ENCODE peak calls at places on chromosomes 2 and 18, in seven cellular contexts. R is endothelial cell of umbilical vein, J is uterus, O is GM12892, K is Peyer's patch, H is tibial nerve, P is ovary. X is an unnamed sample.

GRCh38 chr2:133248264-133248663 is 320.0 kb downstream of the NCKAP5 start:
- DNase-seq in O (no peak), P (no peak), R (no peak), J (no peak), H (no peak), K (no peak), X (no peak)

GRCh38 chr2:146623771-146624170 is 1221.1 kb upstream of the ACVR2A start:
- DNase-seq in P (no peak), J (no peak), H (no peak), O (no peak), R (no peak), K (no peak), X (no peak)

GRCh38 chr2:237262838-237263771 is 150.9 kb downstream of the COL6A3 start:
- DNase-seq in J (no peak), R (no peak), K (no peak), P (no peak), H (no peak), O (no peak), X (peak)

GRCh38 chr2:154125900-154126299 is 254.2 kb downstream of the GALNT13 start:
- DNase-seq in K (no peak), P (no peak), H (no peak), J (no peak), O (no peak), R (no peak), X (no peak)

GRCh38 chr2:66576381-66577330 is 141.7 kb downstream of the MEIS1 start:
- DNase-seq in O (no peak), P (peak), H (no peak), R (peak), K (no peak), J (peak), X (no peak)

GRCh38 chr18:79644006-79644665 is 35.5 kb upstream of the CTDP1 start:
- DNase-seq in P (peak), O (peak), H (peak), J (peak), K (peak), R (peak), X (peak)

GRCh38 chr2:72602095-72602494 is 223.7 kb downstream of the EXOC6B start:
- DNase-seq in O (no peak), J (no peak), P (no peak), K (no peak), H (no peak), R (no peak), X (no peak)

GRCh38 chr2:73134471-73134870 is 21.7 kb upstream of the RAB11FIP5 start:
- DNase-seq in P (no peak), O (no peak), K (no peak), H (no peak), J (no peak), R (no peak), X (no peak)

GRCh38 chr2:226743911-226744310 is 55.7 kb downstream of the IRS1 start:
- DNase-seq in O (no peak), J (no peak), K (no peak), P (no peak), H (no peak), R (no peak), X (no peak)

GRCh38 chr2:222448806-222449205 is 24.5 kb downstream of the SGPP2 start:
- DNase-seq in H (no peak), K (no peak), J (peak), R (no peak), O (no peak), P (peak), X (no peak)

GRCh38 chr2:27496357-27497287 is at the start of gene GCKR:
- DNase-seq in P (no peak), J (no peak), O (no peak), R (peak), K (peak), H (no peak), X (peak)

GRCh38 chr18:26746284-26747130 is 119.0 kb downstream of the AQP4 start:
- DNase-seq in O (no peak), P (no peak), H (no peak), R (no peak), K (no peak), J (no peak), X (no peak)

GRCh38 chr18:49876536-49876935 is 63.2 kb upstream of the ACAA2 start:
- DNase-seq in K (no peak), R (no peak), J (no peak), P (no peak), O (no peak), H (no peak), X (no peak)

GRCh38 chr2:99682280-99683060 is 192.7 kb upstream of the REV1 start:
- DNase-seq in K (no peak), O (no peak), H (no peak), R (no peak), P (no peak), J (no peak), X (no peak)

GRCh38 chr2:144382848-144383247 is 137.1 kb downstream of the ZEB2 start:
- DNase-seq in H (no peak), K (no peak), J (no peak), P (no peak), R (no peak), O (peak), X (no peak)

GRCh38 chr2:32422133-32422532 is 65.3 kb downstream of the BIRC6 start:
- DNase-seq in J (no peak), H (no peak), R (no peak), O (no peak), P (no peak), K (no peak), X (no peak)

GRCh38 chr2:211373203-211373602 is 816.8 kb downstream of the CPS1 start:
- DNase-seq in R (no peak), P (no peak), H (no peak), O (no peak), K (no peak), J (no peak), X (no peak)

GRCh38 chr2:114489143-114489542 is 46.7 kb downstream of the DPP10 start:
- DNase-seq in R (no peak), K (no peak), J (peak), P (no peak), O (no peak), H (no peak), X (no peak)

GRCh38 chr2:219309278-219309677 is at the start of gene PTPRN:
- DNase-seq in H (no peak), K (no peak), R (no peak), J (no peak), O (no peak), P (no peak), X (no peak)

GRCh38 chr18:13216732-13217465 is 1.7 kb upstream of the LDLRAD4 start:
- DNase-seq in K (peak), O (no peak), H (no peak), R (peak), J (peak), P (peak), X (peak)

GRCh38 chr2:211930331-211930730 is 608.3 kb downstream of the ERBB4 start:
- DNase-seq in J (no peak), K (no peak), R (no peak), H (no peak), P (no peak), O (peak), X (no peak)

GRCh38 chr2:10447300-10448207 is 573 bp downstream of the ODC1 start:
- DNase-seq in P (peak), K (peak), R (peak), H (peak), J (no peak), O (no peak), X (peak)

GRCh38 chr2:10448646-10449480 is 736 bp upstream of the ODC1 start:
- DNase-seq in K (peak), P (peak), H (peak), J (peak), O (peak), R (peak), X (peak)

GRCh38 chr2:10446631-10447030 is 1.5 kb downstream of the ODC1 start:
- DNase-seq in O (no peak), R (no peak), P (no peak), J (no peak), K (no peak), H (no peak), X (no peak)

GRCh38 chr2:10449481-10449831 is 1.3 kb upstream of the ODC1 start:
- DNase-seq in P (no peak), H (no peak), K (no peak), R (no peak), O (no peak), J (no peak), X (no peak)

DNA sequence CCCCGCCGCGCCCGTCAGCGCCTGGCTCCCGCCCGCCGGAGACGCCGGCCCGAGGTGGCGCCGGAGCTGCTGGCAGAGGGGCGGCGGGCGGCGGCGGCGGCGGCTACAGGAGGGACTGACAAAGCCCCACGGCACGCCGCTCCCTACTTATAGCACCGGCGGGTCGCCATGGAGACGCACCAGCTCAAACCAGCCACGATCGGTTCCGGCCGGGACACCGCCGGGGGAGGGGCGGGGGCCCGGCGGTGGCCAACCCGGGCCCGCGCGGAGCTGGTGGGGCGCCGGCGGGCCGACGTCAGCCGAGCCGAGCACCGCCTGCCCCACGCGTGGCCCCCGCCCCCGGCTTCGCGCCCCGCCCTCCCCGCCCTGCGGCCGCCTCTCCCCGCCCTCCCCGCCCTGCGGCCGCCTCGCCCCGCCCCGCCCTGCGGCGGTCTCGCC is at the start of gene ODC1:
- DNase-seq in R (peak), H (peak), J (peak), K (peak), P (peak), O (no peak), X (peak)
- TF ChIP-seq POLR2A in R (peak), H (peak), J (peak), K (no peak), P (peak), O (peak), X (peak)

DNA sequence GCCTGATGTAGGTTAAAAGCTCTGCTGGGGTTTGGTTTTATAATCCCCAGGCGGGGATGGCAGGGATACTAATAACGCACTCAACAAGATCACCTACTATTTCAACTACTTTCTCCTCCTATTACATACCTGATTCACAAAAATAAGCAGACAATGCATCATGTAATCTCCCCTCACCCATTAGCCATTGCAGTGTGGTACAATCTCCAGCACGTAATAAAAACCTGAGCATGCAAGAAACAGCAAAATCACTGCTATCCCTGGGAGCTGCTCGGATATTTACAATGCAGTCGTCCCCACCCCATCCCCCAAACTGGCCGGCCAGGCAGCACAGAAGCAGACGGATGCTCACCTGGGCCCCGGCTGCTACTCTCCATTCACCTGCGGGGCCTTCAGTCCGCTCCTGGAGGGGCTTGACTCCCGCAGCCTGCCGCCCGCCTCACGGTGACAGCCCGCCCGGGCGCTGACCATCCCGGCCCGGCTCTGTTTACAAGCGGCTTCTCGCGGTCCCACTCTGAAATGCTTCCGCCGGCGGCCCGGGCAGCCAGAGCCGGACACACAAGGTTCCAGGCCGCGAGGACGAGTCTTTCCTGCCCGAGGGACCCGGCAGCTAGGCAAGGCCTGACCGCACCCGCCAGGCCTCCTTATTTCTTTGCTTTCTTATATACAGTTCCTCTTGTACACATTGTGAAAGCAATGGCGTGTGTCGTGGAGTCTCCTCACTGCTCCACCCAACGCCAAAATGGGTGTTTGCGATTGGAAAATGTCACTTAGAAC is at the start of gene PLEKHM3:
- DNase-seq in J (peak), K (peak), O (peak), R (peak), H (peak), P (peak), X (peak)
- TF ChIP-seq POLR2A in J (peak), K (peak), O (peak), R (peak), H (no peak), P (peak), X (peak)

DNA sequence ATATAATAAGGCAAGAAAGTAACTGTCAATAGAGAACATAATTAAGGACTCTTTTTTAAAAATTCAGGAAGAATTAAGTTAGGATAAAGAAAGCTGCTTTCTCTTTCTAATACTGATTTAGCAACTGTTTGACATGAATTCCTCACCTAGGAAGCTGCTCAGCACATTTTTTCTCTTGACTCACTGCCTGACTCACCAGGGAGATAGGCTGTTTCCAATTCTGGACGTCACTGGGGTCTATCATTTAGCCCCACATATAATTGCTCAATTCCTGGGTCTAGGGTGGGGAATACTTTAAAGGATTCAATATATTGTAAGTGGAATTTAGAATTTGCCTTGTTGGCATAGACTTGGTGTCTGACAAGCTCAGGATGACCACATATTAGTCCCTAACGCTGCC is 50.8 kb upstream of the UGP2 start:
- DNase-seq in H (peak), J (peak), P (no peak), O (no peak), R (peak), K (no peak), X (no peak)
- TF ChIP-seq POLR2A in H (no peak), J (no peak), P (no peak), O (no peak), R (no peak), K (no peak), X (no peak)

GRCh38 chr18:58263055-58263732 is 219.2 kb downstream of the NEDD4L start:
- DNase-seq in K (no peak), O (no peak), J (no peak), P (no peak), R (peak), H (no peak), X (no peak)
- TF ChIP-seq POLR2A in K (no peak), O (no peak), J (no peak), P (no peak), R (no peak), H (no peak), X (no peak)

GRCh38 chr2:120254178-120254577 is 1.5 kb downstream of the RALB start:
- DNase-seq in R (peak), K (no peak), J (no peak), O (no peak), H (no peak), P (no peak), X (no peak)

GRCh38 chr2:120251863-120252206 is 817 bp upstream of the RALB start:
- DNase-seq in K (no peak), H (no peak), P (no peak), R (no peak), O (no peak), J (no peak), X (peak)

GRCh38 chr2:120251077-120251476 is 1.6 kb upstream of the RALB start:
- DNase-seq in J (no peak), O (no peak), R (no peak), H (no peak), K (no peak), P (no peak), X (peak)

GRCh38 chr2:120252207-120253020 is at the start of gene RALB:
- DNase-seq in J (peak), P (peak), O (peak), R (peak), K (peak), H (peak), X (peak)

GRCh38 chr2:120253021-120253882 is 600 bp downstream of the RALB start:
- DNase-seq in R (peak), J (peak), K (peak), H (peak), P (peak), O (no peak), X (peak)
- TF ChIP-seq POLR2A in R (peak), J (no peak), K (peak), H (no peak), P (peak), O (no peak), X (no peak)

X was measured in erythroblast.